ENCODE peak calls at places on chromosome 21, in eight cellular contexts. L, E, B, M, I, Y, C and K are unnamed samples.
A peak's percentile ranks its signal among the peaks of the same experiment; 100 is the strongest.

GRCh38 chr21:34736116-34736870 is 67.5 kb downstream of the CLIC6 start:
- DNase-seq in L (no peak), E (no peak), B (no peak), M (no peak), I (no peak), Y (peak; percentile 17), C (no peak), K (no peak)

GRCh38 chr21:44454747-44455523 is at the start of gene LRRC3:
- DNase-seq in L (peak; percentile 86), E (peak; percentile 82), B (peak; percentile 84), M (peak; percentile 85), I (peak; percentile 91), Y (peak; percentile 81), C (peak; percentile 98), K (peak; percentile 94)

GRCh38 chr21:33208534-33208933 is 21.2 kb upstream of the IFNAR2 start:
- DNase-seq in L (no peak), E (no peak), B (no peak), M (no peak), I (no peak), Y (no peak), C (no peak), K (no peak)

GRCh38 chr21:28771790-28772501 is 220.7 kb downstream of the LTN1 start:
- DNase-seq in L (peak; percentile 64), E (no peak), B (no peak), M (no peak), I (no peak), Y (peak; percentile 91), C (no peak), K (no peak)

GRCh38 chr21:44012474-44013379 is 618 bp downstream of the TRAPPC10 start:
- DNase-seq in L (peak; percentile 27), E (peak; percentile 89), B (peak; percentile 85), M (peak; percentile 76), I (peak; percentile 56), Y (peak; percentile 40), C (peak; percentile 82), K (no peak)

GRCh38 chr21:46392921-46393320 is 65.8 kb upstream of the DIP2A start:
- DNase-seq in L (peak; percentile 71), E (no peak), B (no peak), M (no peak), I (no peak), Y (peak; percentile 41), C (no peak), K (no peak)

GRCh38 chr21:42741056-42741455 is 87.6 kb downstream of the PDE9A start:
- DNase-seq in L (no peak), E (no peak), B (no peak), M (no peak), I (no peak), Y (no peak), C (no peak), K (no peak)

GRCh38 chr21:33244781-33245105 is 15.0 kb downstream of the IFNAR2 start:
- DNase-seq in L (no peak), E (peak; percentile 69), B (no peak), M (no peak), I (no peak), Y (no peak), C (no peak), K (no peak)

GRCh38 chr21:42161957-42162681 is 56.8 kb upstream of the ABCG1 start:
- DNase-seq in L (no peak), E (peak; percentile 43), B (no peak), M (no peak), I (no peak), Y (peak; percentile 11), C (no peak), K (no peak)

GRCh38 chr21:41243107-41243506 is 73.5 kb upstream of the FAM3B start:
- DNase-seq in L (no peak), E (no peak), B (no peak), M (no peak), I (no peak), Y (no peak), C (no peak), K (no peak)

GRCh38 chr21:28099296-28099695 is 893.4 kb downstream of the LTN1 start:
- DNase-seq in L (peak; percentile 89), E (no peak), B (no peak), M (no peak), I (no peak), Y (no peak), C (no peak), K (no peak)